ENCODE peak calls at places on chromosomes 6 and 20, in six cellular contexts. One of them, this sample, is unnamed.

GRCh38 chr6:94902974-94903628 is 674.2 kb upstream of the MANEA start:
- DNase-seq in body of pancreas: no peak
- DNase-seq in mucosa of descending colon: no peak
- DNase-seq in heart left ventricle: no peak
- DNase-seq in neuronal stem cell: no peak
- DNase-seq in IMR-90: no peak
- DNase-seq in this sample: no peak

GRCh38 chr6:18216411-18216810 is 47.9 kb downstream of the DEK start:
- DNase-seq in mucosa of descending colon: no peak
- DNase-seq in neuronal stem cell: no peak
- DNase-seq in heart left ventricle: no peak
- DNase-seq in IMR-90: peak; percentile 80
- DNase-seq in body of pancreas: no peak
- DNase-seq in this sample: no peak

GRCh38 chr6:1390071-1390804 is 862 bp downstream of the FOXF2 start:
- DNase-seq in neuronal stem cell: peak; percentile 36
- DNase-seq in mucosa of descending colon: no peak
- DNase-seq in body of pancreas: no peak
- DNase-seq in IMR-90: peak; percentile 70
- DNase-seq in heart left ventricle: no peak
- DNase-seq in this sample: no peak

GRCh38 chr6:79077680-79078056 is 386 bp downstream of the PHIP start:
- DNase-seq in neuronal stem cell: no peak
- DNase-seq in body of pancreas: peak; percentile 60
- DNase-seq in IMR-90: no peak
- DNase-seq in heart left ventricle: no peak
- DNase-seq in mucosa of descending colon: peak; percentile 52
- DNase-seq in this sample: no peak

GRCh38 chr20:8782804-8783203 is 286.1 kb upstream of the PLCB4 start:
- DNase-seq in heart left ventricle: no peak
- DNase-seq in IMR-90: peak; percentile 43
- DNase-seq in neuronal stem cell: no peak
- DNase-seq in body of pancreas: no peak
- DNase-seq in mucosa of descending colon: no peak
- DNase-seq in this sample: no peak

GRCh38 chr6:144285798-144286502 is 815 bp downstream of the UTRN start:
- DNase-seq in mucosa of descending colon: peak; percentile 74
- DNase-seq in heart left ventricle: peak; percentile 80
- DNase-seq in body of pancreas: peak; percentile 76
- DNase-seq in neuronal stem cell: no peak
- DNase-seq in IMR-90: peak; percentile 30
- DNase-seq in this sample: peak; percentile 92

GRCh38 chr6:112432853-112433252 is 85.7 kb downstream of the RFPL4B start:
- DNase-seq in IMR-90: peak; percentile 21
- DNase-seq in mucosa of descending colon: no peak
- DNase-seq in heart left ventricle: no peak
- DNase-seq in body of pancreas: no peak
- DNase-seq in neuronal stem cell: no peak
- DNase-seq in this sample: no peak

GRCh38 chr20:25496968-25497401 is 88.3 kb downstream of the NINL start:
- DNase-seq in body of pancreas: no peak
- DNase-seq in IMR-90: peak; percentile 27
- DNase-seq in mucosa of descending colon: no peak
- DNase-seq in heart left ventricle: no peak
- DNase-seq in neuronal stem cell: no peak
- DNase-seq in this sample: no peak

GRCh38 chr6:140485740-140486467 is 1111.5 kb upstream of the CITED2 start:
- DNase-seq in IMR-90: peak; percentile 95
- DNase-seq in heart left ventricle: no peak
- DNase-seq in body of pancreas: peak; percentile 36
- DNase-seq in mucosa of descending colon: no peak
- DNase-seq in neuronal stem cell: no peak
- DNase-seq in this sample: peak; percentile 39

GRCh38 chr20:61682114-61682997 is 383.3 kb downstream of the TAF4 start:
- DNase-seq in body of pancreas: no peak
- DNase-seq in heart left ventricle: no peak
- DNase-seq in IMR-90: no peak
- DNase-seq in mucosa of descending colon: no peak
- DNase-seq in neuronal stem cell: no peak
- DNase-seq in this sample: no peak

GRCh38 chr20:48447456-48447855 is 380.3 kb downstream of the PREX1 start:
- DNase-seq in IMR-90: no peak
- DNase-seq in body of pancreas: no peak
- DNase-seq in heart left ventricle: no peak
- DNase-seq in mucosa of descending colon: no peak
- DNase-seq in neuronal stem cell: no peak
- DNase-seq in this sample: no peak

GRCh38 chr20:6613280-6613861 is 154.1 kb upstream of the BMP2 start:
- DNase-seq in body of pancreas: no peak
- DNase-seq in heart left ventricle: no peak
- DNase-seq in neuronal stem cell: no peak
- DNase-seq in mucosa of descending colon: no peak
- DNase-seq in IMR-90: no peak
- DNase-seq in this sample: no peak

GRCh38 chr6:153018355-153018754 is 15.8 kb upstream of the MTRF1L start:
- DNase-seq in body of pancreas: no peak
- DNase-seq in mucosa of descending colon: no peak
- DNase-seq in neuronal stem cell: no peak
- DNase-seq in heart left ventricle: no peak
- DNase-seq in IMR-90: no peak
- DNase-seq in this sample: no peak

GRCh38 chr20:43188234-43188653 is 1.5 kb downstream of the PTPRT start:
- DNase-seq in mucosa of descending colon: no peak
- DNase-seq in IMR-90: no peak
- DNase-seq in neuronal stem cell: no peak
- DNase-seq in body of pancreas: no peak
- DNase-seq in heart left ventricle: no peak
- DNase-seq in this sample: no peak

GRCh38 chr20:13515796-13516533 is 122.8 kb downstream of the TASP1 start:
- DNase-seq in body of pancreas: no peak
- DNase-seq in neuronal stem cell: no peak
- DNase-seq in IMR-90: peak; percentile 52
- DNase-seq in mucosa of descending colon: no peak
- DNase-seq in heart left ventricle: no peak
- DNase-seq in this sample: no peak

GRCh38 chr6:167078745-167079144 is 44.2 kb upstream of the CCR6 start:
- DNase-seq in IMR-90: no peak
- DNase-seq in mucosa of descending colon: no peak
- DNase-seq in heart left ventricle: no peak
- DNase-seq in body of pancreas: no peak
- DNase-seq in neuronal stem cell: no peak
- DNase-seq in this sample: no peak

GRCh38 chr6:72617721-72618120 is 4.1 kb upstream of the KCNQ5 start:
- DNase-seq in IMR-90: no peak
- DNase-seq in body of pancreas: no peak
- DNase-seq in heart left ventricle: no peak
- DNase-seq in neuronal stem cell: no peak
- DNase-seq in mucosa of descending colon: no peak
- DNase-seq in this sample: no peak

GRCh38 chr6:169396554-169397163 is 143.0 kb upstream of the THBS2 start:
- DNase-seq in body of pancreas: no peak
- DNase-seq in mucosa of descending colon: no peak
- DNase-seq in heart left ventricle: no peak
- DNase-seq in neuronal stem cell: no peak
- DNase-seq in IMR-90: no peak
- DNase-seq in this sample: no peak

GRCh38 chr20:50278684-50279531 is 88.3 kb downstream of the CEBPB start:
- DNase-seq in heart left ventricle: peak; percentile 73
- DNase-seq in mucosa of descending colon: peak; percentile 81
- DNase-seq in body of pancreas: peak; percentile 89
- DNase-seq in IMR-90: no peak
- DNase-seq in neuronal stem cell: no peak
- DNase-seq in this sample: peak; percentile 94

DNA sequence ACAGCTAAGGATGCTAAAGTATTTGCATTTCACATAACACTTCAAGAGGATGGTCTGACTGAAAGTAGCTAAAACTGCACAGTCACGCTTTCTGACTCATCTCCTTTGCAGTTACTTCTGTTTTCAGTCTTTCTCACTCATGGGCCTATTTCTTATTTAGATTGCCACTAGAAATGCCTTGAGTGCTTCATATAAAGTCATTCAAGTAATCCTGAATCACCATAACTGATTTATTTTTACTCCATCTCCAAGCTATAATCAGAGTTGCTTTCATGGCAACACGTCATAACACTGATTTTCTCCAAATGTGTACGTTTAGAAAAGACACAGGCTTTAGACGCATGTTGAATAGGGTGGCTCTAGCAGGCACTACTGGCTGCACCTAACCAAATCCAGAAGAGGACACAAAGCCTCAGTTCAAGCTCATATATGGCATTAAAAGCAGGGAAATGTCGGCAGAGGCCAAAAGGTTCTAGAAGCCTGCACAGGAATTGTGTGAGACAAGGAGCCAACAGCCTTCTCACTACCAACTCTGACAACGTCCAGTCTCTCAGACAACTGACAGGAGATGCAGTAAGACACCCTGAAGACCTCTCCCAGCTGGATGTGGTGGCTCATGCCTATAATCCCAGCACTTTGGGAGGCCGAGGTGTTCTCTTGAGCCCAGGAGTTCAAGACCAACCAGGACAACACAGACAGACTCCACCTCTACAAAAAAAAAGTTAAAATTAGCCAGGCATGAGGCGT is 64.1 kb upstream of the BEND6 start:
- DNase-seq in body of pancreas: no peak
- DNase-seq in IMR-90: peak; percentile 97
- DNase-seq in heart left ventricle: no peak
- DNase-seq in mucosa of descending colon: peak; percentile 30
- DNase-seq in neuronal stem cell: no peak
- DNase-seq in this sample: no peak
- H3K4me3 ChIP-seq in body of pancreas: no peak overlapping the region
- H3K4me3 ChIP-seq in IMR-90: no peak overlapping the region
- H3K4me3 ChIP-seq in heart left ventricle: no peak overlapping the region
- H3K4me3 ChIP-seq in mucosa of descending colon: no peak overlapping the region
- H3K4me3 ChIP-seq in neuronal stem cell: no peak overlapping the region
- H3K4me3 ChIP-seq in this sample: no peak overlapping the region

GRCh38 chr6:33276581-33276863 is 401 bp upstream of the B3GALT4 start:
- DNase-seq in mucosa of descending colon: no peak
- DNase-seq in heart left ventricle: no peak
- DNase-seq in neuronal stem cell: no peak
- DNase-seq in body of pancreas: no peak
- DNase-seq in IMR-90: no peak
- DNase-seq in this sample: no peak

GRCh38 chr6:33278392-33278741 is 1.4 kb downstream of the B3GALT4 start:
- DNase-seq in IMR-90: no peak
- DNase-seq in heart left ventricle: no peak
- DNase-seq in mucosa of descending colon: no peak
- DNase-seq in neuronal stem cell: no peak
- DNase-seq in body of pancreas: no peak
- DNase-seq in this sample: no peak

GRCh38 chr6:33277663-33278391 is 904 bp downstream of the B3GALT4 start:
- DNase-seq in neuronal stem cell: no peak
- DNase-seq in body of pancreas: peak; percentile 20
- DNase-seq in heart left ventricle: no peak
- DNase-seq in mucosa of descending colon: no peak
- DNase-seq in IMR-90: no peak
- DNase-seq in this sample: no peak

GRCh38 chr6:33278810-33279209 is 1.9 kb downstream of the B3GALT4 start:
- DNase-seq in heart left ventricle: no peak
- DNase-seq in neuronal stem cell: no peak
- DNase-seq in body of pancreas: no peak
- DNase-seq in IMR-90: no peak
- DNase-seq in mucosa of descending colon: no peak
- DNase-seq in this sample: no peak

GRCh38 chr6:33276864-33277662 is at the start of gene B3GALT4:
- DNase-seq in body of pancreas: peak; percentile 51
- DNase-seq in neuronal stem cell: peak; percentile 81
- DNase-seq in mucosa of descending colon: peak; percentile 90
- DNase-seq in IMR-90: peak; percentile 68
- DNase-seq in heart left ventricle: peak; percentile 81
- DNase-seq in this sample: peak; percentile 93
- H3K4me1 ChIP-seq in body of pancreas: peaks cover 53% of the 10 kb centered on the region
- H3K4me1 ChIP-seq in neuronal stem cell: peaks cover 27% of the 10 kb centered on the region
- H3K4me1 ChIP-seq in mucosa of descending colon: peaks cover 47% of the 10 kb centered on the region
- H3K4me1 ChIP-seq in IMR-90: peaks cover 14% of the 10 kb centered on the region
- H3K4me1 ChIP-seq in heart left ventricle: peaks cover 50% of the 10 kb centered on the region
- H3K4me1 ChIP-seq in this sample: no peaks in the 10 kb centered on the region

DNA sequence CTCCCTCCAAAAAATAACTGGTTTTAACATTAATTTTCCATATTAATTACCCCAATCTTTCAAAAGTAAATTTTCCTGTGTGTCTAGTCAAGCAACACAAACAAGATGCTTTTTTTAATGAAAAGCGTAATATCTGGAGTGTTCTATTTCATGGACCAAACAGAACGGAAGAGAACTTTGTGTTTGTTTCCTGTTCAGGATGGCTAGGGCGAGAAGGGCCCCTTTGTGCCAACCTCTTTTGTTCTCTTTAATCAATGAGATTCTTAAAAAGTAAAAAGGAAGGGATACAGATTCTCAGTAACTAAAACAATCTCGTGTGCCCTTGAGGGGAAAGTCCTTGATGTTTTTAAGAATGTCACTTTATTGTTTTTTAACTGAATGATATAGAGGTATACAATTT is 55.7 kb downstream of the GNAS start:
- DNase-seq in neuronal stem cell: no peak
- DNase-seq in heart left ventricle: no peak
- DNase-seq in body of pancreas: no peak
- DNase-seq in IMR-90: no peak
- DNase-seq in mucosa of descending colon: no peak
- DNase-seq in this sample: no peak
- H3K4me3 ChIP-seq in neuronal stem cell: no peak overlapping the region
- H3K4me3 ChIP-seq in heart left ventricle: peak overlapping the region; percentile 26
- H3K4me3 ChIP-seq in body of pancreas: no peak overlapping the region
- H3K4me3 ChIP-seq in IMR-90: no peak overlapping the region
- H3K4me3 ChIP-seq in mucosa of descending colon: no peak overlapping the region
- H3K4me3 ChIP-seq in this sample: peak overlapping the region; percentile 32

GRCh38 chr6:84526631-84527030 is 237.8 kb downstream of the TBX18 start:
- DNase-seq in IMR-90: no peak
- DNase-seq in heart left ventricle: no peak
- DNase-seq in mucosa of descending colon: no peak
- DNase-seq in neuronal stem cell: no peak
- DNase-seq in body of pancreas: no peak
- DNase-seq in this sample: no peak

GRCh38 chr6:84522135-84522535 is 242.3 kb downstream of the TBX18 start:
- DNase-seq in neuronal stem cell: no peak
- DNase-seq in mucosa of descending colon: no peak
- DNase-seq in body of pancreas: no peak
- DNase-seq in heart left ventricle: no peak
- DNase-seq in IMR-90: peak; percentile 69
- DNase-seq in this sample: peak; percentile 27

GRCh38 chr6:84521419-84522001 is 242.9 kb downstream of the TBX18 start:
- DNase-seq in IMR-90: no peak
- DNase-seq in neuronal stem cell: no peak
- DNase-seq in mucosa of descending colon: no peak
- DNase-seq in heart left ventricle: no peak
- DNase-seq in body of pancreas: no peak
- DNase-seq in this sample: no peak

GRCh38 chr6:84525907-84526306 is 238.5 kb downstream of the TBX18 start:
- DNase-seq in mucosa of descending colon: no peak
- DNase-seq in body of pancreas: no peak
- DNase-seq in neuronal stem cell: no peak
- DNase-seq in heart left ventricle: no peak
- DNase-seq in IMR-90: no peak
- DNase-seq in this sample: no peak

DNA sequence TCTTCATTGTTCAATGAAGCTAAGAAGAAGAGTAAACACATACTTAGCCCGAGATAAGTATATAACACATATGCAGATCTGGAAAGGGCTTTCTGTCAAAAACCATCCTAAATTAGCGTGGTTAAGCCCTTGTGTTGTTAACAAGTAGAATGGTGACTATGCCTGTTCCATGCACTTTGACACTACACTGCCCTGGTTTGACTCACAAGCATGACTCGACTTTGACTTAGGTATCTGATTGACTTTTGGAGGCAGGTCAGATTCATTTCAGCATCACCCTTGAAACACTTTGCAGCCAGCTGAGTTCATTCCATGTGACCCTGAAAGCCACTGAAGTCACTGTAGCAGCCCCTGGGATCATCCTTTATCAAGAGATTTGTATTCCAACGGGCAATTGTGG is 239.8 kb downstream of the TBX18 start:
- DNase-seq in IMR-90: no peak
- DNase-seq in body of pancreas: no peak
- DNase-seq in neuronal stem cell: no peak
- DNase-seq in heart left ventricle: no peak
- DNase-seq in mucosa of descending colon: no peak
- DNase-seq in this sample: no peak
- H3K4me1 ChIP-seq in IMR-90: no peaks in the 10 kb centered on the region
- H3K4me1 ChIP-seq in body of pancreas: no peaks in the 10 kb centered on the region
- H3K4me1 ChIP-seq in neuronal stem cell: no peaks in the 10 kb centered on the region
- H3K4me1 ChIP-seq in heart left ventricle: no peaks in the 10 kb centered on the region
- H3K4me1 ChIP-seq in mucosa of descending colon: no peaks in the 10 kb centered on the region
- H3K4me1 ChIP-seq in this sample: no peaks in the 10 kb centered on the region

This sample was measured in right cardiac atrium.